ENCODE peak calls at places on chromosomes 1 and 21, in eight cellular contexts. T is OCI-LY7, G is right atrium auricular region, Y is GM12865, N is H7, W is ovary, D is uterus, H is cardiac muscle cell. C is an unnamed sample.
A peak's percentile ranks its signal among the peaks of the same experiment; 100 is the strongest.

GRCh38 chr1:215865060-215865459 is 298.0 kb downstream of the KCTD3 start:
- DNase-seq in T (no peak), G (no peak), Y (no peak), N (no peak), W (no peak), D (no peak), H (no peak), C (no peak)

GRCh38 chr1:31683997-31684396 is 19.8 kb downstream of the COL16A1 start:
- DNase-seq in T (peak; percentile 18), G (no peak), Y (peak; percentile 27), N (peak; percentile 91), W (no peak), D (no peak), H (no peak), C (no peak)

GRCh38 chr1:99963041-99963795 is 6.6 kb upstream of the SLC35A3 start:
- DNase-seq in T (no peak), G (no peak), Y (no peak), N (no peak), W (no peak), D (no peak), H (no peak), C (no peak)

GRCh38 chr1:151819951-151820623 is 11.5 kb downstream of the RORC start:
- DNase-seq in T (no peak), G (no peak), Y (no peak), N (no peak), W (no peak), D (no peak), H (no peak), C (no peak)

GRCh38 chr1:150981805-150982712 is at the start of gene ANXA9:
- DNase-seq in T (no peak), G (no peak), Y (no peak), N (peak; percentile 63), W (no peak), D (peak; percentile 74), H (no peak), C (peak; percentile 63)

GRCh38 chr1:4736254-4736653 is 81.8 kb downstream of the AJAP1 start:
- DNase-seq in T (no peak), G (no peak), Y (no peak), N (no peak), W (no peak), D (no peak), H (no peak), C (peak; percentile 87)

GRCh38 chr1:220734571-220735326 is 13.4 kb upstream of the MTARC2 start:
- DNase-seq in T (no peak), G (no peak), Y (no peak), N (no peak), W (no peak), D (no peak), H (no peak), C (no peak)

GRCh38 chr1:89993541-89993940 is 1.4 kb upstream of the ZNF326 start:
- DNase-seq in T (no peak), G (no peak), Y (no peak), N (no peak), W (peak; percentile 35), D (no peak), H (no peak), C (no peak)

GRCh38 chr1:12433323-12434053 is 184.5 kb downstream of the DHRS3 start:
- DNase-seq in T (no peak), G (peak; percentile 66), Y (no peak), N (peak; percentile 29), W (peak; percentile 74), D (peak; percentile 59), H (peak; percentile 56), C (peak; percentile 54)

GRCh38 chr1:6536291-6536690 is 18.0 kb downstream of the NOL9 start:
- DNase-seq in T (no peak), G (no peak), Y (no peak), N (no peak), W (no peak), D (no peak), H (no peak), C (no peak)

GRCh38 chr1:228259951-228260350 is 52.1 kb downstream of the OBSCN start:
- DNase-seq in T (no peak), G (no peak), Y (no peak), N (peak; percentile 89), W (no peak), D (no peak), H (no peak), C (no peak)

GRCh38 chr1:6587261-6588005 is 7.6 kb downstream of the ZBTB48 start:
- DNase-seq in T (peak; percentile 56), G (no peak), Y (no peak), N (peak; percentile 39), W (no peak), D (no peak), H (no peak), C (no peak)

GRCh38 chr1:222043444-222044292 is 301.8 kb upstream of the DUSP10 start:
- DNase-seq in T (no peak), G (no peak), Y (no peak), N (no peak), W (no peak), D (peak; percentile 56), H (no peak), C (no peak)

GRCh38 chr1:93552751-93553455 is 105.0 kb downstream of the FNBP1L start:
- DNase-seq in T (no peak), G (no peak), Y (no peak), N (no peak), W (no peak), D (no peak), H (no peak), C (peak; percentile 76)

GRCh38 chr1:43285269-43285986 is at the start of gene C1orf210:
- DNase-seq in T (no peak), G (no peak), Y (no peak), N (peak; percentile 98), W (no peak), D (no peak), H (no peak), C (no peak)

GRCh38 chr1:7127322-7128050 is 342.2 kb downstream of the CAMTA1 start:
- DNase-seq in T (no peak), G (no peak), Y (no peak), N (no peak), W (no peak), D (no peak), H (peak; percentile 14), C (peak; percentile 28)

GRCh38 chr1:1703796-1704195 is 11.2 kb upstream of the SLC35E2B start:
- DNase-seq in T (no peak), G (no peak), Y (no peak), N (peak; percentile 23), W (peak; percentile 25), D (peak; percentile 13), H (no peak), C (no peak)

GRCh38 chr1:233639611-233640010 is 25.7 kb downstream of the KCNK1 start:
- DNase-seq in T (no peak), G (no peak), Y (peak; percentile 76), N (no peak), W (no peak), D (no peak), H (no peak), C (no peak)

GRCh38 chr1:2801046-2801445 is 447 bp downstream of the TTC34 start:
- DNase-seq in T (no peak), G (no peak), Y (no peak), N (no peak), W (no peak), D (no peak), H (no peak), C (no peak)

GRCh38 chr21:38997051-38997450 is 186.2 kb downstream of the PSMG1 start:
- DNase-seq in T (no peak), G (no peak), Y (no peak), N (no peak), W (no peak), D (no peak), H (no peak), C (no peak)

DNA sequence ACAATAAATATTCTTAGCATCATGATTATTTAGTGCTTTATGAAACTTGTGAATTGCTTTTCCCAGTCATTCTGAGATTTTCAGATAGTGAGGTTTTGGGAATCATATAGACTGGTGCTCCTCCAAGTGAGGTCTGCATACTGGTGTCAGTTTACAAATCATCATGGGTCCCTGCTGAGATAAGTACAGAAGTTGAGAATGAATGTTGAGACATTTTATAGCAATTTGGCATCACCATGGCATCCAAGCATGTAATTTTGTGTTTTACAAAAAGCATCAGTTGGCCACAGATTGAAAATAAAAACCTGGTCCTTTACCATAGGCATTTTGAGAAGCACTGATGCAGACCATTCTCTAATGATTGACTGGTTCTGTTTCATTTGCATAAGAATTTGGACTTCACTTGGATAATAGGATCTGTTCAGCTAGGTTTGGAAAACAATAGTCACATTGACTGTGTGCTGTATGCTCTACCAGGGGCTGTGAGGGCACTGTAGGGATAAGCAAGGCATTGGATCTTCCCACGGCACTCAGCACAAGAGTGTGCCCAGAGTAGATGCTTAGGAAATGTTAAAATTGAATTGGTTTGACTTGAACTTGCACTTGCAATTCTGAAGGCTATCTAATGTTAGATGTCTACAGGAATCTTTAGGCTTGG is 79.0 kb upstream of the JUN start:
- DNase-seq in T (no peak), G (no peak), Y (no peak), N (no peak), W (no peak), D (no peak), H (no peak), C (no peak)
- H3K4me3 ChIP-seq in T (no peak overlapping the region), G (no peak overlapping the region), Y (no peak overlapping the region), N (no peak overlapping the region), W (no peak overlapping the region), D (no peak overlapping the region), H (no peak overlapping the region), C (no peak overlapping the region)

DNA sequence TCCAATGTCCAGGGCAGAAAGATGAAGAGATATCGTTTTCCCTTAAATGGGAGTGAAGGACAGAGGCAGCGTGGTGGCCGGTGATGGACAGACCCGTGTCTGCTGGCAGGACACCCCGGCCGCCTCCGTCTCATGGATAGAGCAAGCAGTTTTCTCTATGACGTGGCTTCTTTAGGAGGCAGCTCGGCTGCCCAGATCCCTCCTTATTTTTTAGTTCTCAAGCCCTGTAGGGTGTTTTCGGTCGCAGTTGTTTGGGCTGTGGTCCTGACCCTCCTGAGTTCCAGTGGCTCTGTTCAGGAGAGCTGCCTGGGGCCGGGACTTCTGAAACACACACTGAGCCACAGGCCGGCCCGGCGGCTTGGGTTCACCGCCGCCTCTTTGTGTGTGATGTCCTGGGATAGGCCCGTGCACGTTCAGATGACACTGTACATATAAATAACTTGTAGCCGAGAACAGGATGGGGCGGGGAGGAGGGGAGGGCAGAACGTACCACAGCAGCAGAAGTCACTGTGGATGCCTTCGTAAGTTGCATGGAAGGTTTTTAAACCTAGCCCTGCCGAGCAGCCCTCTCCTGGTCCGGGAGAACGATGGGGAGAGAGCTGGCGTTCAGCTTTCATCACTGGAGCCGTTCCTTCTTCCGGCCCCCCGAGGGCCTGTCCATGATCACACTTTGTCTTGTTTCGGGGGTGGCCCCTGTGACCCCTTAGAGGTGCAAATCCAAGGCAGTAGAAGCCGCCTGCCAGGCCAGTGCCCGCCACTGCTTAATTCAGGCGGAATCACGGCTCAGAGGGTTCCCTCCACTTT is 65.2 kb downstream of the SIK1 start:
- DNase-seq in T (peak; percentile 89), G (peak; percentile 85), Y (peak; percentile 95), N (peak; percentile 75), W (no peak), D (no peak), H (no peak), C (no peak)
- H3K4me3 ChIP-seq in T (peak overlapping the region; percentile 65), G (peak overlapping the region; percentile 8), Y (peak overlapping the region; percentile 79), N (no peak overlapping the region), W (no peak overlapping the region), D (no peak overlapping the region), H (no peak overlapping the region), C (no peak overlapping the region)

GRCh38 chr21:37063433-37063832 is 9.4 kb downstream of the PIGP start:
- DNase-seq in T (no peak), G (no peak), Y (no peak), N (no peak), W (no peak), D (no peak), H (no peak), C (no peak)
- H3K4me3 ChIP-seq in T (no peak overlapping the region), G (no peak overlapping the region), Y (no peak overlapping the region), N (no peak overlapping the region), W (no peak overlapping the region), D (no peak overlapping the region), H (no peak overlapping the region), C (no peak overlapping the region)

GRCh38 chr1:70354332-70355110 is at the start of gene ANKRD13C:
- DNase-seq in T (peak; percentile 96), G (peak; percentile 96), Y (peak; percentile 96), N (peak; percentile 94), W (peak; percentile 94), D (peak; percentile 96), H (peak; percentile 97), C (peak; percentile 95)
- H3K4me3 ChIP-seq in T (peak within 1 kb of the TSS; percentile 74), G (peak within 1 kb of the TSS; percentile 82), Y (peak within 1 kb of the TSS; percentile 76), N (peak within 1 kb of the TSS; percentile 99), W (peak within 1 kb of the TSS; percentile 77), D (peak within 1 kb of the TSS; percentile 85), H (peak within 1 kb of the TSS; percentile 49), C (peak within 1 kb of the TSS; percentile 84)